ENCODE peak calls at places on chromosome 13, in seven cellular contexts. One of them, this sample, is unnamed.

GRCh38 chr13:26475176-26476110 is 82.0 kb upstream of the WASF3 start:
- DNase-seq in NCI-H2107: no peak
- DNase-seq in upper lobe of right lung: no peak
- DNase-seq in ascending aorta: no peak
- DNase-seq in T-cell: no peak
- DNase-seq in NCI-H1436 treated with DMSO at 0.1 percent for 48 hours: no peak
- DNase-seq in T-helper 17 cell: no peak
- DNase-seq in this sample: no peak

GRCh38 chr13:94311893-94312292 is 167.6 kb downstream of the DCT start:
- DNase-seq in NCI-H2107: no peak
- DNase-seq in upper lobe of right lung: no peak
- DNase-seq in NCI-H1436 treated with DMSO at 0.1 percent for 48 hours: no peak
- DNase-seq in T-helper 17 cell: no peak
- DNase-seq in T-cell: no peak
- DNase-seq in ascending aorta: no peak
- DNase-seq in this sample: no peak

GRCh38 chr13:101455863-101456262 is 3.4 kb downstream of the ITGBL1 start:
- DNase-seq in T-cell: no peak
- DNase-seq in upper lobe of right lung: no peak
- DNase-seq in NCI-H2107: no peak
- DNase-seq in T-helper 17 cell: no peak
- DNase-seq in NCI-H1436 treated with DMSO at 0.1 percent for 48 hours: no peak
- DNase-seq in ascending aorta: no peak
- DNase-seq in this sample: no peak

GRCh38 chr13:75687145-75687763 is 51.1 kb downstream of the LMO7 start:
- DNase-seq in NCI-H2107: no peak
- DNase-seq in T-cell: no peak
- DNase-seq in NCI-H1436 treated with DMSO at 0.1 percent for 48 hours: no peak
- DNase-seq in T-helper 17 cell: no peak
- DNase-seq in ascending aorta: no peak
- DNase-seq in upper lobe of right lung: no peak
- DNase-seq in this sample: no peak

GRCh38 chr13:50161052-50161451 is 145.8 kb downstream of the KCNRG start:
- DNase-seq in upper lobe of right lung: no peak
- DNase-seq in T-helper 17 cell: no peak
- DNase-seq in NCI-H2107: no peak
- DNase-seq in NCI-H1436 treated with DMSO at 0.1 percent for 48 hours: no peak
- DNase-seq in ascending aorta: no peak
- DNase-seq in T-cell: no peak
- DNase-seq in this sample: no peak

GRCh38 chr13:50404769-50405168 is 389.5 kb downstream of the KCNRG start:
- DNase-seq in NCI-H2107: no peak
- DNase-seq in ascending aorta: no peak
- DNase-seq in NCI-H1436 treated with DMSO at 0.1 percent for 48 hours: no peak
- DNase-seq in upper lobe of right lung: no peak
- DNase-seq in T-cell: no peak
- DNase-seq in T-helper 17 cell: no peak
- DNase-seq in this sample: no peak

GRCh38 chr13:69124996-69125395 is 982.6 kb upstream of the ATXN8OS start:
- DNase-seq in ascending aorta: no peak
- DNase-seq in NCI-H2107: no peak
- DNase-seq in upper lobe of right lung: no peak
- DNase-seq in T-helper 17 cell: no peak
- DNase-seq in T-cell: no peak
- DNase-seq in NCI-H1436 treated with DMSO at 0.1 percent for 48 hours: no peak
- DNase-seq in this sample: no peak

GRCh38 chr13:44403720-44404063 is 30.1 kb downstream of the SERP2 start:
- DNase-seq in NCI-H2107: no peak
- DNase-seq in T-helper 17 cell: no peak
- DNase-seq in upper lobe of right lung: no peak
- DNase-seq in T-cell: no peak
- DNase-seq in NCI-H1436 treated with DMSO at 0.1 percent for 48 hours: no peak
- DNase-seq in ascending aorta: no peak
- DNase-seq in this sample: no peak

GRCh38 chr13:50592412-50593145 is 250.9 kb downstream of the DLEU7 start:
- DNase-seq in T-helper 17 cell: no peak
- DNase-seq in NCI-H2107: no peak
- DNase-seq in NCI-H1436 treated with DMSO at 0.1 percent for 48 hours: no peak
- DNase-seq in upper lobe of right lung: no peak
- DNase-seq in ascending aorta: no peak
- DNase-seq in T-cell: no peak
- DNase-seq in this sample: no peak

GRCh38 chr13:67049744-67050143 is 180.4 kb downstream of the PCDH9 start:
- DNase-seq in upper lobe of right lung: no peak
- DNase-seq in T-helper 17 cell: no peak
- DNase-seq in T-cell: no peak
- DNase-seq in NCI-H2107: no peak
- DNase-seq in NCI-H1436 treated with DMSO at 0.1 percent for 48 hours: no peak
- DNase-seq in ascending aorta: no peak
- DNase-seq in this sample: no peak

GRCh38 chr13:48009298-48009697 is 8.2 kb upstream of the SUCLA2 start:
- DNase-seq in T-helper 17 cell: no peak
- DNase-seq in NCI-H2107: no peak
- DNase-seq in T-cell: no peak
- DNase-seq in ascending aorta: no peak
- DNase-seq in upper lobe of right lung: no peak
- DNase-seq in NCI-H1436 treated with DMSO at 0.1 percent for 48 hours: no peak
- DNase-seq in this sample: no peak

This sample was measured in NCI-H1417 treated with DMSO at 0.1 percent for 48 hours.